ENCODE peak calls at places on chromosomes 4 and X, in four cellular contexts. Z is K562, R is HEK293T, G is GM12878. U is an unnamed sample.

GRCh38 chr4:19623866-19624265 is 627.8 kb upstream of the SLIT2 start:
- DNase-seq in Z (no peak), R (no peak), G (no peak), U (no peak)

GRCh38 chrX:43949669-43950068 is 23.5 kb downstream of the NDP start:
- DNase-seq in Z (no peak), R (peak; percentile 71), G (no peak), U (peak; percentile 10)

GRCh38 chrX:120281021-120281624 is 30.1 kb downstream of the TMEM255A start:
- DNase-seq in Z (no peak), R (no peak), G (no peak), U (peak; percentile 20)

GRCh38 chrX:42754129-42754528 is 23.8 kb downstream of the PPP1R2C start:
- DNase-seq in Z (no peak), R (no peak), G (no peak), U (no peak)

GRCh38 chr4:158193171-158193749 is 17.0 kb upstream of the TMEM144 start:
- DNase-seq in Z (peak; percentile 43), R (peak; percentile 50), G (no peak), U (peak; percentile 43)

GRCh38 chr4:575281-576141 is 584 bp downstream of the TMEM271 start:
- DNase-seq in Z (no peak), R (peak; percentile 59), G (no peak), U (no peak)

GRCh38 chr4:127540497-127541026 is 92.2 kb upstream of the INTU start:
- DNase-seq in Z (no peak), R (no peak), G (no peak), U (no peak)

GRCh38 chr4:29536745-29537144 is 1183.4 kb upstream of the PCDH7 start:
- DNase-seq in Z (no peak), R (no peak), G (no peak), U (no peak)

GRCh38 chr4:52750819-52751348 is 341 bp downstream of the ERVMER34-1 start:
- DNase-seq in Z (no peak), R (no peak), G (no peak), U (no peak)

GRCh38 chr4:83252782-83253405 is 31.7 kb downstream of the COQ2 start:
- DNase-seq in Z (peak; percentile 68), R (peak; percentile 70), G (no peak), U (peak; percentile 55)

GRCh38 chrX:74119016-74119910 is 184.7 kb upstream of the ZCCHC13 start:
- DNase-seq in Z (no peak), R (no peak), G (no peak), U (no peak)

GRCh38 chr4:97984545-97985131 is 158.6 kb downstream of the STPG2 start:
- DNase-seq in Z (no peak), R (no peak), G (no peak), U (no peak)

GRCh38 chrX:41922125-41922521 is 1.2 kb downstream of the CASK start:
- DNase-seq in Z (no peak), R (no peak), G (no peak), U (no peak)

GRCh38 chrX:120308558-120308957 is 2.7 kb downstream of the TMEM255A start:
- DNase-seq in Z (no peak), R (no peak), G (no peak), U (no peak)

GRCh38 chrX:17046478-17047097 is 100.1 kb downstream of the REPS2 start:
- DNase-seq in Z (peak; percentile 27), R (peak; percentile 67), G (peak; percentile 21), U (peak; percentile 41)
- TF ChIP-seq TARDBP in Z (no peak), R (no peak), G (no peak), U (no peak)

GRCh38 chrX:18883961-18884765 is 99.8 kb downstream of the PHKA2 start:
- DNase-seq in Z (no peak), R (no peak), G (no peak), U (no peak)
- TF ChIP-seq TARDBP in Z (no peak), R (no peak), G (no peak), U (no peak)

GRCh38 chr4:168557658-168558057 is 60.8 kb downstream of the PALLD start:
- DNase-seq in Z (no peak), R (no peak), G (no peak), U (no peak)
- TF ChIP-seq TARDBP in Z (no peak), R (no peak), G (no peak), U (no peak)

DNA sequence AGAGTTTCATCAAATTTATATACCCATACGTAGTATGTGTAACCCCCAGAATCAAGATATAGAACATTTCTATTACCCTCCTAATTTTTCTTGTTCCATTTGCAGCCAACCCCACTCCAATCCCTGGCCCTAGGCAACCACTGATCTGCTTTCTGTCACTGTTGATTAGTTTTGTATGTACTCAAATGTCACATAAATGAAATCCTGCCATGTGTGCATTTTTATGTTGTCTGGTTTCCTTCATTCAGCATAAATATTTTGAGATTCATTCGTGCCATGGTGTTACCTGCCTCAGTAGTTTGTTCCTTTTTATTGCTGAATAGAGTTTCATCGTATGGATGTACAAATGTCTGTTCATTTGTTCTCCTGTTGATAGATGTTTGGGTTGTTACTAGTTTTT is 126.3 kb downstream of the MID1IP1 start:
- DNase-seq in Z (no peak), R (no peak), G (no peak), U (no peak)
- TF ChIP-seq TARDBP in Z (no peak), R (no peak), G (no peak), U (no peak)

DNA sequence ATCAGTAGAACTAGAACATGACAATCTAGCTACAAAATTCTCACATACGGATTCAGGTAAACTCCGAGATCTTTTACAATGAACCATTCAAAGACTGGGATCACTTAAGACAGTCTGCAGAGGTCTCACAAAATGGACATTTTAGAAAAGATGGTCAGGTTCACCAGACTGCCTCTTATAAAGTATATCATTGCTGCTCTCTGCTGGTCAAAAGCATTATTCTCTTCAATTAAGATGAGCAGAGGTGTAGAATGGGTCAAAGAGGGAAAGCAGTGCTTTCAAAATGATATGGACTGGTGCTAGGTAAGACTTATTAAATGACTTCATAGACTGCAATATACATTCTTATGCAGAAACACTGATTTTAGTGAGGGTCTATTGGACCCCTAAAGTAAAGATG is 434.7 kb downstream of the PACRGL start:
- DNase-seq in Z (no peak), R (no peak), G (no peak), U (no peak)
- TF ChIP-seq TARDBP in Z (no peak), R (no peak), G (no peak), U (no peak)

U was measured in HepG2.